ENCODE peak calls at places on chromosome 3, in six cellular contexts. V, K, W, C, J and T are unnamed samples.
A peak's percentile ranks its signal among the peaks of the same experiment; 100 is the strongest.

GRCh38 chr3:171977426-171977825 is 62.0 kb upstream of the FNDC3B start:
- DNase-seq in V (no peak), K (no peak), W (no peak), C (no peak), J (no peak), T (no peak)

GRCh38 chr3:98848108-98848507 is 53.4 kb downstream of the DCBLD2 start:
- DNase-seq in V (no peak), K (no peak), W (no peak), C (no peak), J (no peak), T (no peak)

GRCh38 chr3:160478338-160478737 is 28.8 kb upstream of the TRIM59 start:
- DNase-seq in V (no peak), K (no peak), W (no peak), C (no peak), J (no peak), T (no peak)

GRCh38 chr3:152405915-152406802 is 137.4 kb downstream of the MBNL1 start:
- DNase-seq in V (no peak), K (no peak), W (peak; percentile 51), C (no peak), J (no peak), T (no peak)

GRCh38 chr3:22373182-22373581 is 622.2 kb upstream of the ZNF385D start:
- DNase-seq in V (no peak), K (no peak), W (no peak), C (no peak), J (no peak), T (no peak)

GRCh38 chr3:125072310-125072709 is 16.5 kb upstream of the HEG1 start:
- DNase-seq in V (no peak), K (no peak), W (no peak), C (no peak), J (no peak), T (no peak)

GRCh38 chr3:52890735-52891134 is 6.6 kb downstream of the STIMATE start:
- DNase-seq in V (no peak), K (no peak), W (no peak), C (peak; percentile 59), J (no peak), T (no peak)

GRCh38 chr3:155185623-155186022 is 105.5 kb downstream of the MME start:
- DNase-seq in V (no peak), K (no peak), W (no peak), C (no peak), J (no peak), T (no peak)

GRCh38 chr3:97961276-97961623 is 11.0 kb downstream of the RIOX2 start:
- DNase-seq in V (no peak), K (no peak), W (no peak), C (no peak), J (no peak), T (no peak)

GRCh38 chr3:139427283-139428060 is 38.0 kb upstream of the COPB2 start:
- DNase-seq in V (no peak), K (no peak), W (peak; percentile 84), C (no peak), J (peak; percentile 89), T (no peak)

GRCh38 chr3:18030371-18030870 is 288.0 kb upstream of the TBC1D5 start:
- DNase-seq in V (no peak), K (no peak), W (no peak), C (no peak), J (no peak), T (no peak)

GRCh38 chr3:150114873-150115570 is 144.3 kb upstream of the PFN2 start:
- DNase-seq in V (no peak), K (no peak), W (no peak), C (no peak), J (no peak), T (no peak)

GRCh38 chr3:30779686-30780287 is 114.7 kb downstream of the GADL1 start:
- DNase-seq in V (no peak), K (no peak), W (no peak), C (peak; percentile 21), J (peak; percentile 50), T (no peak)

GRCh38 chr3:179811321-179812095 is 158.7 kb downstream of the USP13 start:
- DNase-seq in V (no peak), K (no peak), W (peak; percentile 61), C (peak; percentile 10), J (peak; percentile 76), T (no peak)

GRCh38 chr3:110414851-110415250 is 656.8 kb upstream of the NECTIN3 start:
- DNase-seq in V (no peak), K (no peak), W (no peak), C (no peak), J (no peak), T (no peak)

GRCh38 chr3:175356899-175357324 is 497.8 kb downstream of the NAALADL2 start:
- DNase-seq in V (no peak), K (no peak), W (no peak), C (no peak), J (no peak), T (no peak)

GRCh38 chr3:40143283-40144090 is 166.0 kb upstream of the EIF1B start:
- DNase-seq in V (no peak), K (no peak), W (no peak), C (no peak), J (no peak), T (no peak)

GRCh38 chr3:126917232-126917804 is 65.6 kb upstream of the PLXNA1 start:
- DNase-seq in V (no peak), K (no peak), W (no peak), C (no peak), J (no peak), T (no peak)

GRCh38 chr3:63662500-63662899 is 10.0 kb downstream of the SNTN start:
- DNase-seq in V (no peak), K (no peak), W (no peak), C (no peak), J (peak; percentile 52), T (no peak)

GRCh38 chr3:30512596-30512995 is 93.8 kb upstream of the TGFBR2 start:
- DNase-seq in V (no peak), K (no peak), W (no peak), C (no peak), J (no peak), T (no peak)

GRCh38 chr3:148911173-148911572 is 46.1 kb downstream of the CPA3 start:
- DNase-seq in V (no peak), K (no peak), W (no peak), C (no peak), J (no peak), T (no peak)

GRCh38 chr3:177144922-177145321 is 52.4 kb downstream of the TBL1XR1 start:
- DNase-seq in V (peak; percentile 61), K (peak; percentile 16), W (no peak), C (no peak), J (no peak), T (no peak)

GRCh38 chr3:132180337-132180791 is 136.8 kb upstream of the ACP3 start:
- DNase-seq in V (no peak), K (no peak), W (peak; percentile 2), C (no peak), J (peak; percentile 74), T (no peak)

GRCh38 chr3:9809615-9810356 is at the start of gene TTLL3:
- DNase-seq in V (peak; percentile 60), K (peak; percentile 28), W (peak; percentile 54), C (peak; percentile 59), J (peak; percentile 73), T (peak; percentile 54)

GRCh38 chr3:108132727-108133373 is 42.0 kb upstream of the CD47 start:
- DNase-seq in V (no peak), K (no peak), W (no peak), C (no peak), J (no peak), T (no peak)

GRCh38 chr3:136546718-136547117 is 205.5 kb downstream of the STAG1 start:
- DNase-seq in V (no peak), K (no peak), W (no peak), C (no peak), J (no peak), T (no peak)

GRCh38 chr3:62261121-62261520 is 112.2 kb downstream of the FEZF2 start:
- DNase-seq in V (no peak), K (no peak), W (no peak), C (no peak), J (peak; percentile 13), T (no peak)